ENCODE peak calls at places on chromosome 19, in nine cellular contexts. Z is stomach, Q is breast epithelium, W is transverse colon, M is H1, H is sigmoid colon, J is esophagus muscularis mucosa, U is spleen, I is HepG2. R is an unnamed sample.

GRCh38 chr19:35796645-35797542 is 15.8 kb downstream of the PRODH2 start:
- DNase-seq in Z (no peak), Q (no peak), W (no peak), M (no peak), H (no peak), J (no peak), U (no peak), I (no peak), R (no peak)

GRCh38 chr19:35942235-35942634 is 6.1 kb downstream of the LRFN3 start:
- DNase-seq in Z (no peak), Q (no peak), W (no peak), M (no peak), H (no peak), J (no peak), U (no peak), I (peak), R (no peak)

GRCh38 chr19:2627319-2627829 is 75.1 kb downstream of the GNG7 start:
- DNase-seq in Z (peak), Q (peak), W (peak), M (no peak), H (peak), J (peak), U (peak), I (peak), R (no peak)

GRCh38 chr19:44032001-44032610 is 6.9 kb downstream of the ZNF222 start:
- DNase-seq in Z (no peak), Q (no peak), W (no peak), M (no peak), H (no peak), J (no peak), U (no peak), I (no peak), R (no peak)

GRCh38 chr19:18418034-18418724 is 1.0 kb upstream of the SSBP4 start:
- DNase-seq in Z (no peak), Q (no peak), W (no peak), M (no peak), H (no peak), J (no peak), U (peak), I (no peak), R (no peak)

GRCh38 chr19:35398570-35398969 is 27.7 kb downstream of the GPR42 start:
- DNase-seq in Z (no peak), Q (no peak), W (no peak), M (no peak), H (no peak), J (no peak), U (no peak), I (no peak), R (no peak)

GRCh38 chr19:45498411-45499195 is at the start of gene PPM1N:
- DNase-seq in Z (no peak), Q (no peak), W (no peak), M (no peak), H (no peak), J (no peak), U (peak), I (no peak), R (peak)

GRCh38 chr19:48600679-48601382 is 5.7 kb upstream of the SPACA4 start:
- DNase-seq in Z (no peak), Q (no peak), W (no peak), M (no peak), H (no peak), J (no peak), U (no peak), I (no peak), R (no peak)

GRCh38 chr19:12790628-12791344 is 500 bp upstream of the JUNB start:
- DNase-seq in Z (no peak), Q (no peak), W (no peak), M (no peak), H (no peak), J (no peak), U (no peak), I (no peak), R (no peak)

GRCh38 chr19:54420068-54420382 is 4.8 kb downstream of the TTYH1 start:
- DNase-seq in Z (no peak), Q (no peak), W (no peak), M (no peak), H (no peak), J (no peak), U (no peak), I (no peak), R (no peak)

GRCh38 chr19:48639483-48640375 is 2.5 kb upstream of the DBP start:
- DNase-seq in Z (no peak), Q (no peak), W (no peak), M (no peak), H (no peak), J (no peak), U (peak), I (no peak), R (no peak)

GRCh38 chr19:11479470-11480080 is 1.3 kb downstream of the ELAVL3 start:
- DNase-seq in Z (no peak), Q (no peak), W (peak), M (peak), H (no peak), J (no peak), U (no peak), I (peak), R (peak)

GRCh38 chr19:41871573-41872383 is 5.3 kb upstream of the CD79A start:
- DNase-seq in Z (no peak), Q (no peak), W (peak), M (no peak), H (peak), J (no peak), U (peak), I (no peak), R (peak)

GRCh38 chr19:35642798-35643254 is 1.3 kb downstream of the ETV2 start:
- DNase-seq in Z (no peak), Q (no peak), W (no peak), M (no peak), H (no peak), J (no peak), U (no peak), I (no peak), R (no peak)

GRCh38 chr19:35868172-35868822 is at the start of gene APLP1:
- DNase-seq in Z (peak), Q (peak), W (peak), M (no peak), H (peak), J (no peak), U (peak), I (peak), R (no peak)

GRCh38 chr19:28917661-28918060 is 295.3 kb downstream of the UQCRFS1 start:
- DNase-seq in Z (no peak), Q (no peak), W (no peak), M (no peak), H (no peak), J (no peak), U (no peak), I (no peak), R (no peak)

GRCh38 chr19:50315773-50316448 is 13.3 kb downstream of the KCNC3 start:
- DNase-seq in Z (no peak), Q (no peak), W (no peak), M (no peak), H (no peak), J (no peak), U (no peak), I (no peak), R (peak)

GRCh38 chr19:49492573-49493411 is 3.4 kb upstream of the RPS11 start:
- DNase-seq in Z (no peak), Q (no peak), W (no peak), M (no peak), H (no peak), J (no peak), U (no peak), I (peak), R (no peak)

GRCh38 chr19:17337675-17338439 is 504 bp downstream of the GTPBP3 start:
- DNase-seq in Z (no peak), Q (no peak), W (no peak), M (no peak), H (no peak), J (no peak), U (peak), I (no peak), R (peak)

GRCh38 chr19:35986664-35987570 is 8.1 kb upstream of the SDHAF1 start:
- DNase-seq in Z (no peak), Q (no peak), W (peak), M (no peak), H (no peak), J (no peak), U (peak), I (no peak), R (no peak)

GRCh38 chr19:39474139-39474620 is 6.5 kb upstream of the TIMM50 start:
- DNase-seq in Z (peak), Q (no peak), W (peak), M (no peak), H (peak), J (no peak), U (peak), I (peak), R (peak)

GRCh38 chr19:43620061-43621001 is 902 bp upstream of the ZNF428 start:
- DNase-seq in Z (no peak), Q (no peak), W (no peak), M (no peak), H (no peak), J (peak), U (no peak), I (no peak), R (no peak)

GRCh38 chr19:40422428-40423226 is 3.2 kb downstream of the SERTAD1 start:
- DNase-seq in Z (no peak), Q (no peak), W (no peak), M (no peak), H (no peak), J (no peak), U (peak), I (no peak), R (no peak)

GRCh38 chr19:45331411-45331810 is 8.7 kb upstream of the CKM start:
- DNase-seq in Z (no peak), Q (no peak), W (no peak), M (no peak), H (no peak), J (no peak), U (no peak), I (peak), R (no peak)

GRCh38 chr19:19404879-19405860 is at the start of gene GATAD2A:
- DNase-seq in Z (peak), Q (peak), W (peak), M (peak), H (peak), J (peak), U (peak), I (peak), R (peak)

GRCh38 chr19:57708641-57709354 is at the start of gene ZNF154:
- DNase-seq in Z (no peak), Q (peak), W (peak), M (peak), H (peak), J (no peak), U (peak), I (no peak), R (peak)

GRCh38 chr19:33956941-33957340 is 160.3 kb downstream of the KCTD15 start:
- DNase-seq in Z (no peak), Q (no peak), W (no peak), M (no peak), H (no peak), J (peak), U (no peak), I (no peak), R (no peak)

GRCh38 chr19:42436006-42436405 is 6.7 kb downstream of the CXCL17 start:
- DNase-seq in Z (no peak), Q (no peak), W (no peak), M (no peak), H (no peak), J (no peak), U (no peak), I (peak), R (no peak)

GRCh38 chr19:38337360-38337653 is 1.7 kb downstream of the CATSPERG start:
- DNase-seq in Z (no peak), Q (no peak), W (no peak), M (no peak), H (no peak), J (no peak), U (no peak), I (peak), R (no peak)

GRCh38 chr19:38335949-38336637 is 463 bp downstream of the CATSPERG start:
- DNase-seq in Z (peak), Q (peak), W (peak), M (peak), H (peak), J (peak), U (peak), I (peak), R (peak)

GRCh38 chr19:38331728-38332127 is 3.9 kb upstream of the CATSPERG start:
- DNase-seq in Z (no peak), Q (no peak), W (no peak), M (no peak), H (no peak), J (no peak), U (no peak), I (no peak), R (no peak)

GRCh38 chr19:38340927-38341326 is 5.3 kb downstream of the CATSPERG start:
- DNase-seq in Z (no peak), Q (no peak), W (no peak), M (no peak), H (no peak), J (no peak), U (no peak), I (no peak), R (no peak)

DNA sequence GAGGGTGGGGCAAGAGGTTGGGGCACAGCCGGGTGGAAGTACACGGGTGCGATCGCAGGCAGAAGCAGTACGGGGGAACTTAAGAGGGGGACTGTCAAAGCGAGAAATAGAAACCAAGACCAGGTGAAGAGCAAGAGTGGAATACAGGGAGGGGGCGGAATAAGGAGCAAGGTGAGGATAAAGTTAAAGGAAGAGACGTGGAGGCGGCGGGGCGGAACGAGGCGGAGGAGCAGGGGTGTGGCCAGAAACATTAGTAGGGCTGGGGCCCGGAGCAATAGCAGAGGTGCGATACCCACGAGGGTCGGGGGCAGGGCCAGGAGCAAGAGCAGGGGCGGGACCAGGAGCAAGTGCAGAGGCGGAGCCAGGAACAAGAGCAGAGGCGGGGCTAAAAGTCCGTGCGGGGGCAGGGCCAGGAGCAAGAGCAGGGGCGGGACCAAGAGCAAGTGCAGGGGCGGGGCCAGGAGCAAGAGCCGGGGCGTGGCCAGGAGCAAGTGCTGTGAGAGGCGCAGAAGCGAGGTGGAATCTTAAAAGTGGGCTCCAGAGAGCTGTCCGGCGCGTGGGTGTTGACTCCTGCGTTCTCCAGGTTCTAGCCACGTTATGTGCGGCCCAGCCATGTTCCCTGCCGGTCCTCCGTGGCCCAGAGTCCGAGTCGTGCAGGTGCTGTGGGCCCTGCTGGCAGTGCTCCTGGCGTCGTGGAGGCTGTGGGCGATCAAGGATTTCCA is 1.2 kb downstream of the CATSPERG start:
- DNase-seq in Z (peak), Q (peak), W (peak), M (peak), H (peak), J (peak), U (peak), I (peak), R (peak)
- TF ChIP-seq POLR2AphosphoS5 in Z (no peak), Q (no peak), W (no peak), M (no peak), H (no peak), J (peak), U (no peak), I (no peak), R (no peak)

GRCh38 chr19:38204728-38205127 is 19.3 kb downstream of the DPF1 start:
- DNase-seq in Z (no peak), Q (no peak), W (no peak), M (no peak), H (no peak), J (no peak), U (no peak), I (no peak), R (no peak)
- TF ChIP-seq POLR2A in Z (no peak), Q (no peak), W (no peak), M (no peak), H (no peak), J (no peak), U (no peak), I (no peak), R (no peak)

GRCh38 chr19:46629546-46630025 is 4.7 kb upstream of the PTGIR start:
- DNase-seq in Z (peak), Q (no peak), W (no peak), M (no peak), H (no peak), J (no peak), U (peak), I (no peak), R (no peak)
- TF ChIP-seq POLR2AphosphoS5 in Z (no peak), Q (no peak), W (no peak), M (no peak), H (peak), J (no peak), U (peak), I (no peak), R (no peak)

DNA sequence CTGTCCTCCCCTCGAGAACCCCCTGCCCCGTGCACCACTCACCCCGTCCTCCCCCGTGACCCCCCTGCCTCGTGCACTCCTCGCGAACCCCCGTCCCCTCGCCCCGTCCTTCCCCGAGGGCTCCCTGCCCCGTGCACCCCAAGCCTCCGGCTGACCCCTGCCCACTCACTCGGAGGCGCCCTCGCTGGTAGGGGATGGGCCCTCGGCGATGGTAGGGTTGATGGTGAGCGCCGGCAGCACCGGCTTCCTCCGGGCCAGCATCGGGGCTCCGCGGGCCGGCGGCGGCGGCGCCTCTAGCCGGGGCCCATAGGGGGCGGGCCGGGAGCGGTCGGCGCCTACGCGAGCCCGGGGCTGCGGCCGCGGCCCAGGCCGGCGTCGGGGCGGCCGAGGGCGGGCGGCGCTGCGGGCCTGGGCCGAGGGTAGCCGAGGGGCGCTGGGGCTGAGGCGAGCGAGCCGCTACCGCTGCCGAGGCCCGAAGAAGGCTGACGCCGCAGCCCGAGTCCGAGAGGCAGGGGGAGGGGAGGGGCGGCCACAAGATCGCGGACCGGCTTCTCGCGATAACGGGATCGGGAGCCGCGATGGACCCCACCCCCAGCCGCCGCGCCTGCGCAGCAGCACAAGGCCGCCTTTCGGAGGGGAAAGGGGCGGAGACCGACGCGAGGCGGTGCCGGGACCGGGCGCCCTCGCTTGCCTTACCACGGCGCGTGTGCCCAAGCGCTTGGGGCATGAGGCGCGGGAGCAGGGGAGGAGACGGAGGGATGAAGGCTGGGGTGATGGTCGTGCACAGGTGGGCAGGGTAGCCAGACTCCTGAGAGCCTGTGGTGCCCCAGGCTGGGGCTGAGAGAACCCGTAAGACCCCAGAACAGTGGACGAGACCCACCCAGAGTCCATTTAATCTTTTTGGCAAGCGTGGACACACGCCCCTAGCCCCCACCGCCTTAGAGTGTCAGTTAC is at the start of gene MAP2K2:
- DNase-seq in Z (peak), Q (peak), W (peak), M (peak), H (peak), J (peak), U (peak), I (peak), R (peak)
- TF ChIP-seq POLR2A in Z (no peak), Q (peak), W (peak), M (peak), H (peak), J (no peak), U (peak), I (peak), R (peak)

GRCh38 chr19:1616396-1616795 is 11.1 kb upstream of the UQCR11 start:
- DNase-seq in Z (no peak), Q (no peak), W (no peak), M (no peak), H (no peak), J (no peak), U (no peak), I (no peak), R (no peak)
- TF ChIP-seq POLR2AphosphoS5 in Z (no peak), Q (no peak), W (no peak), M (no peak), H (peak), J (no peak), U (no peak), I (no peak), R (no peak)

GRCh38 chr19:21902596-21902995 is 66.6 kb upstream of the ZNF43 start:
- DNase-seq in Z (no peak), Q (no peak), W (no peak), M (no peak), H (no peak), J (no peak), U (no peak), I (no peak), R (no peak)

GRCh38 chr19:21910318-21910717 is 74.3 kb upstream of the ZNF43 start:
- DNase-seq in Z (no peak), Q (no peak), W (no peak), M (no peak), H (no peak), J (no peak), U (no peak), I (no peak), R (no peak)

GRCh38 chr19:21907516-21907915 is 71.5 kb upstream of the ZNF43 start:
- DNase-seq in Z (no peak), Q (no peak), W (no peak), M (no peak), H (no peak), J (no peak), U (no peak), I (no peak), R (no peak)

GRCh38 chr19:21912654-21913053 is 76.7 kb upstream of the ZNF43 start:
- DNase-seq in Z (no peak), Q (no peak), W (no peak), M (no peak), H (no peak), J (no peak), U (no peak), I (no peak), R (no peak)

GRCh38 chr19:21908066-21908465 is 72.1 kb upstream of the ZNF43 start:
- DNase-seq in Z (no peak), Q (no peak), W (no peak), M (no peak), H (no peak), J (no peak), U (no peak), I (no peak), R (no peak)
- TF ChIP-seq POLR2A in Z (no peak), Q (no peak), W (no peak), M (no peak), H (no peak), J (no peak), U (no peak), I (no peak), R (no peak)

R was measured in GM12892.